ENCODE peak calls at places on chromosomes 12 and 14, in five cellular contexts. S, F, N, H and X are unnamed samples.

GRCh38 chr12:108299516-108299915 is 39.6 kb downstream of the CMKLR1 start:
- DNase-seq in S (no peak), F (no peak), N (no peak), H (no peak), X (no peak)

GRCh38 chr12:115456946-115457689 is 773.1 kb upstream of the TBX3 start:
- DNase-seq in S (no peak), F (no peak), N (no peak), H (no peak), X (no peak)

GRCh38 chr12:105107176-105107496 is 395 bp upstream of the WASHC4 start:
- DNase-seq in S (no peak), F (no peak), N (no peak), H (no peak), X (no peak)

GRCh38 chr12:124660846-124661245 is 93.4 kb upstream of the NCOR2 start:
- DNase-seq in S (no peak), F (no peak), N (no peak), H (no peak), X (no peak)

GRCh38 chr12:125773033-125773432 is 707.8 kb downstream of the AACS start:
- DNase-seq in S (no peak), F (no peak), N (no peak), H (no peak), X (no peak)

GRCh38 chr12:93982847-93983315 is 165.5 kb upstream of the PLXNC1 start:
- DNase-seq in S (no peak), F (no peak), N (no peak), H (no peak), X (no peak)

GRCh38 chr12:109744991-109745942 is 31.6 kb downstream of the FAM222A start:
- DNase-seq in S (no peak), F (peak), N (no peak), H (no peak), X (peak)

GRCh38 chr14:53865716-53866115 is 90.9 kb downstream of the BMP4 start:
- DNase-seq in S (no peak), F (no peak), N (no peak), H (no peak), X (no peak)

GRCh38 chr12:112294793-112295192 is 87.4 kb downstream of the HECTD4 start:
- DNase-seq in S (no peak), F (no peak), N (no peak), H (no peak), X (no peak)

GRCh38 chr12:32671930-32672785 is 6.9 kb upstream of the DNM1L start:
- DNase-seq in S (no peak), F (no peak), N (peak), H (no peak), X (no peak)

GRCh38 chr14:56855891-56856461 is 45.7 kb upstream of the OTX2 start:
- DNase-seq in S (no peak), F (no peak), N (peak), H (no peak), X (no peak)